ENCODE peak calls at places on chromosomes 3 and 15, in six cellular contexts. One of them, this sample, is unnamed.

GRCh38 chr15:96500491-96500890 is 170.0 kb downstream of the NR2F2 start:
- DNase-seq in nephron progenitor cell: no peak
- DNase-seq in heart left ventricle: no peak
- DNase-seq in cardiac muscle cell: no peak
- DNase-seq in NCI-H1092: no peak
- DNase-seq in HFF-Myc: no peak
- DNase-seq in this sample: no peak

GRCh38 chr3:134795776-134796312 is 784 bp downstream of the EPHB1 start:
- DNase-seq in heart left ventricle: no peak
- DNase-seq in nephron progenitor cell: peak; percentile 55
- DNase-seq in cardiac muscle cell: peak; percentile 35
- DNase-seq in NCI-H1092: no peak
- DNase-seq in HFF-Myc: no peak
- DNase-seq in this sample: no peak

GRCh38 chr3:86711634-86712033 is 279.3 kb downstream of the VGLL3 start:
- DNase-seq in heart left ventricle: no peak
- DNase-seq in nephron progenitor cell: no peak
- DNase-seq in HFF-Myc: no peak
- DNase-seq in cardiac muscle cell: no peak
- DNase-seq in NCI-H1092: no peak
- DNase-seq in this sample: no peak

GRCh38 chr3:182136008-182136910 is 424.5 kb downstream of the SOX2 start:
- DNase-seq in HFF-Myc: no peak
- DNase-seq in cardiac muscle cell: no peak
- DNase-seq in nephron progenitor cell: no peak
- DNase-seq in heart left ventricle: no peak
- DNase-seq in NCI-H1092: peak; percentile 29
- DNase-seq in this sample: no peak

GRCh38 chr3:142853270-142854163 is 35.4 kb downstream of the PCOLCE2 start:
- DNase-seq in HFF-Myc: no peak
- DNase-seq in cardiac muscle cell: no peak
- DNase-seq in nephron progenitor cell: no peak
- DNase-seq in NCI-H1092: no peak
- DNase-seq in heart left ventricle: peak; percentile 42
- DNase-seq in this sample: no peak

GRCh38 chr3:169345662-169346331 is 317.7 kb downstream of the MECOM start:
- DNase-seq in heart left ventricle: no peak
- DNase-seq in cardiac muscle cell: no peak
- DNase-seq in HFF-Myc: no peak
- DNase-seq in nephron progenitor cell: no peak
- DNase-seq in NCI-H1092: no peak
- DNase-seq in this sample: no peak

GRCh38 chr15:39592500-39592899 is 11.6 kb downstream of the THBS1 start:
- DNase-seq in NCI-H1092: no peak
- DNase-seq in nephron progenitor cell: no peak
- DNase-seq in cardiac muscle cell: no peak
- DNase-seq in HFF-Myc: no peak
- DNase-seq in heart left ventricle: no peak
- DNase-seq in this sample: no peak

GRCh38 chr3:66038384-66038725 is 363 bp downstream of the MAGI1 start:
- DNase-seq in NCI-H1092: no peak
- DNase-seq in HFF-Myc: no peak
- DNase-seq in heart left ventricle: no peak
- DNase-seq in nephron progenitor cell: no peak
- DNase-seq in cardiac muscle cell: no peak
- DNase-seq in this sample: no peak

GRCh38 chr3:43148033-43148432 is 42.2 kb upstream of the POMGNT2 start:
- DNase-seq in NCI-H1092: no peak
- DNase-seq in cardiac muscle cell: no peak
- DNase-seq in nephron progenitor cell: no peak
- DNase-seq in HFF-Myc: no peak
- DNase-seq in heart left ventricle: no peak
- DNase-seq in this sample: no peak

GRCh38 chr3:157257101-157257500 is 97.2 kb upstream of the CCNL1 start:
- DNase-seq in nephron progenitor cell: no peak
- DNase-seq in heart left ventricle: no peak
- DNase-seq in cardiac muscle cell: no peak
- DNase-seq in HFF-Myc: no peak
- DNase-seq in NCI-H1092: no peak
- DNase-seq in this sample: no peak

GRCh38 chr15:31272558-31273257 is 53.9 kb upstream of the KLF13 start:
- DNase-seq in NCI-H1092: no peak
- DNase-seq in cardiac muscle cell: no peak
- DNase-seq in nephron progenitor cell: no peak
- DNase-seq in heart left ventricle: peak; percentile 8
- DNase-seq in HFF-Myc: no peak
- DNase-seq in this sample: peak; percentile 6

GRCh38 chr3:13064469-13064868 is 8.8 kb downstream of the IQSEC1 start:
- DNase-seq in HFF-Myc: no peak
- DNase-seq in nephron progenitor cell: no peak
- DNase-seq in heart left ventricle: no peak
- DNase-seq in cardiac muscle cell: no peak
- DNase-seq in NCI-H1092: no peak
- DNase-seq in this sample: no peak

GRCh38 chr3:12439161-12439560 is 45.1 kb upstream of the TSEN2 start:
- DNase-seq in NCI-H1092: no peak
- DNase-seq in HFF-Myc: no peak
- DNase-seq in heart left ventricle: no peak
- DNase-seq in cardiac muscle cell: no peak
- DNase-seq in nephron progenitor cell: no peak
- DNase-seq in this sample: no peak

GRCh38 chr3:157785071-157785826 is 282.0 kb upstream of the VEPH1 start:
- DNase-seq in cardiac muscle cell: no peak
- DNase-seq in heart left ventricle: no peak
- DNase-seq in NCI-H1092: no peak
- DNase-seq in HFF-Myc: peak; percentile 86
- DNase-seq in nephron progenitor cell: peak; percentile 8
- DNase-seq in this sample: peak; percentile 20

GRCh38 chr15:23648920-23649515 is 1.4 kb upstream of the MAGEL2 start:
- DNase-seq in NCI-H1092: peak; percentile 4
- DNase-seq in cardiac muscle cell: peak; percentile 53
- DNase-seq in HFF-Myc: no peak
- DNase-seq in nephron progenitor cell: peak; percentile 70
- DNase-seq in heart left ventricle: no peak
- DNase-seq in this sample: no peak

This sample was measured in gastrocnemius medialis.